ENCODE peak calls at places on chromosome 4, in ten cellular contexts. One of them, this sample, is unnamed.

GRCh38 chr4:121050251-121050650 is 22.1 kb downstream of the NDNF start:
- DNase-seq in suprapubic skin: no peak
- DNase-seq in GM12878: no peak
- DNase-seq in stomach: no peak
- DNase-seq in transverse colon: no peak
- DNase-seq in H1: no peak
- DNase-seq in K562: no peak
- DNase-seq in HL-60: no peak
- DNase-seq in HCT116: no peak
- DNase-seq in SK-N-SH: no peak
- DNase-seq in this sample: no peak

GRCh38 chr4:169148851-169149250 is 121.9 kb downstream of the SH3RF1 start:
- DNase-seq in stomach: no peak
- DNase-seq in HCT116: no peak
- DNase-seq in transverse colon: no peak
- DNase-seq in GM12878: no peak
- DNase-seq in K562: no peak
- DNase-seq in SK-N-SH: no peak
- DNase-seq in HL-60: no peak
- DNase-seq in suprapubic skin: no peak
- DNase-seq in H1: no peak
- DNase-seq in this sample: no peak

GRCh38 chr4:1593038-1593417 is 91.1 kb downstream of the FAM53A start:
- DNase-seq in HCT116: no peak
- DNase-seq in transverse colon: no peak
- DNase-seq in GM12878: no peak
- DNase-seq in SK-N-SH: no peak
- DNase-seq in HL-60: no peak
- DNase-seq in H1: no peak
- DNase-seq in suprapubic skin: peak
- DNase-seq in stomach: no peak
- DNase-seq in K562: no peak
- DNase-seq in this sample: peak

GRCh38 chr4:74934016-74934821 is 1.3 kb downstream of the PARM1 start:
- DNase-seq in HL-60: no peak
- DNase-seq in K562: no peak
- DNase-seq in GM12878: no peak
- DNase-seq in transverse colon: peak
- DNase-seq in suprapubic skin: no peak
- DNase-seq in H1: no peak
- DNase-seq in HCT116: no peak
- DNase-seq in SK-N-SH: peak
- DNase-seq in stomach: peak
- DNase-seq in this sample: no peak

GRCh38 chr4:168811793-168812651 is 198.0 kb downstream of the CBR4 start:
- DNase-seq in HCT116: no peak
- DNase-seq in HL-60: no peak
- DNase-seq in GM12878: no peak
- DNase-seq in H1: no peak
- DNase-seq in stomach: no peak
- DNase-seq in transverse colon: no peak
- DNase-seq in suprapubic skin: no peak
- DNase-seq in K562: no peak
- DNase-seq in SK-N-SH: no peak
- DNase-seq in this sample: peak

GRCh38 chr4:128837679-128838078 is 28.2 kb downstream of the JADE1 start:
- DNase-seq in SK-N-SH: no peak
- DNase-seq in suprapubic skin: no peak
- DNase-seq in HL-60: no peak
- DNase-seq in GM12878: no peak
- DNase-seq in H1: no peak
- DNase-seq in stomach: no peak
- DNase-seq in HCT116: no peak
- DNase-seq in transverse colon: no peak
- DNase-seq in K562: no peak
- DNase-seq in this sample: no peak

GRCh38 chr4:164318350-164318749 is 435.6 kb upstream of the SMIM31 start:
- DNase-seq in stomach: no peak
- DNase-seq in transverse colon: no peak
- DNase-seq in K562: no peak
- DNase-seq in HCT116: no peak
- DNase-seq in suprapubic skin: no peak
- DNase-seq in SK-N-SH: no peak
- DNase-seq in H1: no peak
- DNase-seq in GM12878: no peak
- DNase-seq in HL-60: no peak
- DNase-seq in this sample: no peak

GRCh38 chr4:40662962-40663604 is 33.4 kb upstream of the RBM47 start:
- DNase-seq in HL-60: no peak
- DNase-seq in SK-N-SH: no peak
- DNase-seq in HCT116: no peak
- DNase-seq in stomach: no peak
- DNase-seq in GM12878: peak
- DNase-seq in suprapubic skin: no peak
- DNase-seq in H1: no peak
- DNase-seq in K562: no peak
- DNase-seq in transverse colon: no peak
- DNase-seq in this sample: no peak

GRCh38 chr4:108043536-108043935 is 53.8 kb downstream of the HADH start:
- DNase-seq in K562: no peak
- DNase-seq in HCT116: no peak
- DNase-seq in suprapubic skin: no peak
- DNase-seq in SK-N-SH: peak
- DNase-seq in GM12878: no peak
- DNase-seq in stomach: no peak
- DNase-seq in HL-60: no peak
- DNase-seq in transverse colon: no peak
- DNase-seq in H1: no peak
- DNase-seq in this sample: no peak

GRCh38 chr4:105145059-105145912 is 1.4 kb upstream of the TET2 start:
- DNase-seq in HCT116: no peak
- DNase-seq in GM12878: no peak
- DNase-seq in K562: no peak
- DNase-seq in suprapubic skin: no peak
- DNase-seq in stomach: no peak
- DNase-seq in H1: no peak
- DNase-seq in HL-60: peak
- DNase-seq in SK-N-SH: no peak
- DNase-seq in transverse colon: no peak
- DNase-seq in this sample: no peak

GRCh38 chr4:166680801-166681200 is 553.5 kb downstream of the SPOCK3 start:
- DNase-seq in transverse colon: no peak
- DNase-seq in GM12878: no peak
- DNase-seq in SK-N-SH: no peak
- DNase-seq in H1: no peak
- DNase-seq in HCT116: no peak
- DNase-seq in K562: no peak
- DNase-seq in stomach: no peak
- DNase-seq in HL-60: no peak
- DNase-seq in suprapubic skin: no peak
- DNase-seq in this sample: no peak

GRCh38 chr4:143300860-143301259 is 35.8 kb upstream of the GAB1 start:
- DNase-seq in stomach: no peak
- DNase-seq in SK-N-SH: no peak
- DNase-seq in GM12878: no peak
- DNase-seq in H1: no peak
- DNase-seq in suprapubic skin: no peak
- DNase-seq in K562: no peak
- DNase-seq in HCT116: no peak
- DNase-seq in HL-60: no peak
- DNase-seq in transverse colon: no peak
- DNase-seq in this sample: no peak

GRCh38 chr4:108466936-108467902 is 153.2 kb upstream of the RPL34 start:
- DNase-seq in K562: no peak
- DNase-seq in SK-N-SH: no peak
- DNase-seq in H1: no peak
- DNase-seq in suprapubic skin: no peak
- DNase-seq in stomach: no peak
- DNase-seq in HL-60: no peak
- DNase-seq in GM12878: peak
- DNase-seq in HCT116: peak
- DNase-seq in transverse colon: no peak
- DNase-seq in this sample: no peak

GRCh38 chr4:113289736-113290135 is 240.3 kb downstream of the ANK2 start:
- DNase-seq in GM12878: no peak
- DNase-seq in suprapubic skin: no peak
- DNase-seq in transverse colon: no peak
- DNase-seq in SK-N-SH: no peak
- DNase-seq in H1: no peak
- DNase-seq in HCT116: no peak
- DNase-seq in K562: no peak
- DNase-seq in stomach: no peak
- DNase-seq in HL-60: no peak
- DNase-seq in this sample: no peak

GRCh38 chr4:160717848-160718247 is 1446.0 kb downstream of the FSTL5 start:
- DNase-seq in transverse colon: no peak
- DNase-seq in stomach: no peak
- DNase-seq in SK-N-SH: no peak
- DNase-seq in HCT116: no peak
- DNase-seq in HL-60: no peak
- DNase-seq in H1: no peak
- DNase-seq in K562: no peak
- DNase-seq in suprapubic skin: no peak
- DNase-seq in GM12878: no peak
- DNase-seq in this sample: no peak

GRCh38 chr4:56118845-56119244 is 170.1 kb downstream of the CEP135 start:
- DNase-seq in stomach: no peak
- DNase-seq in suprapubic skin: no peak
- DNase-seq in H1: no peak
- DNase-seq in SK-N-SH: no peak
- DNase-seq in HCT116: no peak
- DNase-seq in HL-60: no peak
- DNase-seq in transverse colon: no peak
- DNase-seq in GM12878: no peak
- DNase-seq in K562: no peak
- DNase-seq in this sample: no peak
- H3K27ac ChIP-seq in stomach: no peak
- H3K27ac ChIP-seq in suprapubic skin: no peak
- H3K27ac ChIP-seq in H1: no peak
- H3K27ac ChIP-seq in SK-N-SH: peak
- H3K27ac ChIP-seq in HCT116: no peak
- H3K27ac ChIP-seq in HL-60: no peak
- H3K27ac ChIP-seq in transverse colon: no peak
- H3K27ac ChIP-seq in GM12878: no peak
- H3K27ac ChIP-seq in K562: no peak
- H3K27ac ChIP-seq in this sample: no peak

DNA sequence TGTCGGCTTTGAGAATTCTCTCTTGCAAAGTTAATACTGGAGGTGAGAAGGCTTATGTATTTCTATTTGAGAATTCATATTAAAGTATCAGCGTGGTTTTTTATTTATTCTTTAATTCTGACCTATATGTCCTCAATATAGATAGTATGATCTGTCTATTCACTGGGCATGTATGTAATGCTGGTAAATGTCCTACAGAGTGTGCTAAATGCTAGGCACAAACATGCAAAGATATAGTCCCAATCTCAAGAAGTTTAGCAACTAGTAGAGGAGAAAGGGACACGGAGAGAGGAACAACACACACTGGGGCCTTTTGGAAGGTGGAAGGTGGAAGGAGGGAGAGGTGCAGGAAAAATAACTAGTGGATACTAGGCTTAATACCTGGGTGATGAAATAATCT is 11.0 kb upstream of the BMPR1B start:
- DNase-seq in GM12878: no peak
- DNase-seq in transverse colon: no peak
- DNase-seq in SK-N-SH: no peak
- DNase-seq in HL-60: no peak
- DNase-seq in stomach: no peak
- DNase-seq in K562: no peak
- DNase-seq in H1: no peak
- DNase-seq in suprapubic skin: no peak
- DNase-seq in HCT116: no peak
- DNase-seq in this sample: no peak
- TF ChIP-seq POLR2AphosphoS5 in GM12878: no peak
- TF ChIP-seq POLR2AphosphoS5 in transverse colon: no peak
- TF ChIP-seq POLR2AphosphoS5 in SK-N-SH: no peak
- TF ChIP-seq POLR2AphosphoS5 in HL-60: no peak
- TF ChIP-seq POLR2AphosphoS5 in stomach: no peak
- TF ChIP-seq POLR2AphosphoS5 in K562: no peak
- TF ChIP-seq POLR2AphosphoS5 in H1: no peak
- TF ChIP-seq POLR2AphosphoS5 in suprapubic skin: no peak
- TF ChIP-seq POLR2AphosphoS5 in HCT116: no peak
- TF ChIP-seq POLR2AphosphoS5 in this sample: no peak

GRCh38 chr4:81577392-81577791 is 105.7 kb upstream of the RASGEF1B start:
- DNase-seq in K562: no peak
- DNase-seq in GM12878: no peak
- DNase-seq in H1: no peak
- DNase-seq in suprapubic skin: no peak
- DNase-seq in SK-N-SH: no peak
- DNase-seq in HL-60: no peak
- DNase-seq in transverse colon: no peak
- DNase-seq in HCT116: no peak
- DNase-seq in stomach: no peak
- DNase-seq in this sample: no peak
- H3K27ac ChIP-seq in K562: no peak
- H3K27ac ChIP-seq in GM12878: no peak
- H3K27ac ChIP-seq in H1: no peak
- H3K27ac ChIP-seq in suprapubic skin: no peak
- H3K27ac ChIP-seq in SK-N-SH: no peak
- H3K27ac ChIP-seq in HL-60: no peak
- H3K27ac ChIP-seq in transverse colon: no peak
- H3K27ac ChIP-seq in HCT116: no peak
- H3K27ac ChIP-seq in stomach: no peak
- H3K27ac ChIP-seq in this sample: no peak

GRCh38 chr4:16018841-16019240 is 55.9 kb upstream of the FGFBP2 start:
- DNase-seq in SK-N-SH: no peak
- DNase-seq in suprapubic skin: no peak
- DNase-seq in HCT116: no peak
- DNase-seq in H1: no peak
- DNase-seq in stomach: no peak
- DNase-seq in GM12878: no peak
- DNase-seq in K562: no peak
- DNase-seq in HL-60: no peak
- DNase-seq in transverse colon: no peak
- DNase-seq in this sample: no peak

GRCh38 chr4:16016536-16016935 is 53.6 kb upstream of the FGFBP2 start:
- DNase-seq in transverse colon: no peak
- DNase-seq in GM12878: no peak
- DNase-seq in HCT116: no peak
- DNase-seq in HL-60: no peak
- DNase-seq in suprapubic skin: no peak
- DNase-seq in K562: no peak
- DNase-seq in H1: no peak
- DNase-seq in SK-N-SH: no peak
- DNase-seq in stomach: no peak
- DNase-seq in this sample: no peak

GRCh38 chr4:16021804-16022560 is 59.0 kb upstream of the FGFBP2 start:
- DNase-seq in HL-60: no peak
- DNase-seq in HCT116: no peak
- DNase-seq in stomach: no peak
- DNase-seq in K562: no peak
- DNase-seq in GM12878: no peak
- DNase-seq in SK-N-SH: no peak
- DNase-seq in H1: no peak
- DNase-seq in suprapubic skin: no peak
- DNase-seq in transverse colon: no peak
- DNase-seq in this sample: no peak

GRCh38 chr4:16018061-16018676 is 55.2 kb upstream of the FGFBP2 start:
- DNase-seq in HL-60: no peak
- DNase-seq in transverse colon: no peak
- DNase-seq in H1: no peak
- DNase-seq in SK-N-SH: no peak
- DNase-seq in GM12878: no peak
- DNase-seq in suprapubic skin: no peak
- DNase-seq in stomach: no peak
- DNase-seq in HCT116: no peak
- DNase-seq in K562: no peak
- DNase-seq in this sample: no peak

GRCh38 chr4:16019666-16020065 is 56.7 kb upstream of the FGFBP2 start:
- DNase-seq in K562: no peak
- DNase-seq in stomach: no peak
- DNase-seq in HL-60: no peak
- DNase-seq in suprapubic skin: no peak
- DNase-seq in SK-N-SH: no peak
- DNase-seq in H1: no peak
- DNase-seq in transverse colon: no peak
- DNase-seq in HCT116: no peak
- DNase-seq in GM12878: no peak
- DNase-seq in this sample: no peak
- TF ChIP-seq POLR2AphosphoS5 in K562: no peak
- TF ChIP-seq POLR2AphosphoS5 in stomach: no peak
- TF ChIP-seq POLR2AphosphoS5 in HL-60: no peak
- TF ChIP-seq POLR2AphosphoS5 in suprapubic skin: no peak
- TF ChIP-seq POLR2AphosphoS5 in SK-N-SH: no peak
- TF ChIP-seq POLR2AphosphoS5 in H1: no peak
- TF ChIP-seq POLR2AphosphoS5 in transverse colon: no peak
- TF ChIP-seq POLR2AphosphoS5 in HCT116: no peak
- TF ChIP-seq POLR2AphosphoS5 in GM12878: no peak
- TF ChIP-seq POLR2AphosphoS5 in this sample: no peak